ENCODE peak calls at places on chromosome 9, in eight cellular contexts. Z, G, Q, S, C, D, P and M are unnamed samples.

GRCh38 chr9:110933350-110934001 is 104.8 kb downstream of the LPAR1 start:
- DNase-seq in G (no peak), C (peak; percentile 25), Z (no peak), S (no peak), P (no peak), D (no peak), Q (no peak), M (no peak)

GRCh38 chr9:21579743-21580142 is 97.6 kb upstream of the IFNE start:
- DNase-seq in Z (no peak), C (no peak), S (no peak), D (no peak), Q (no peak), G (no peak), P (no peak), M (no peak)

GRCh38 chr9:33799928-33800689 is 4.7 kb downstream of the PRSS3 start:
- DNase-seq in C (no peak), G (no peak), S (no peak), D (no peak), Z (no peak), Q (no peak), P (no peak), M (peak; percentile 36)

GRCh38 chr9:762217-762616 is 79.3 kb upstream of the DMRT1 start:
- DNase-seq in C (no peak), Q (peak; percentile 27), G (no peak), D (no peak), Z (no peak), S (peak; percentile 49), P (no peak), M (no peak)

GRCh38 chr9:6113312-6113711 is 97.9 kb upstream of the RANBP6 start:
- DNase-seq in C (no peak), Q (no peak), Z (no peak), S (no peak), G (no peak), P (no peak), D (no peak), M (peak; percentile 34)

GRCh38 chr9:76624381-76625048 is 139.7 kb upstream of the PCA3 start:
- DNase-seq in Q (no peak), D (no peak), S (no peak), Z (no peak), C (peak; percentile 25), P (no peak), G (no peak), M (no peak)

GRCh38 chr9:107870927-107871720 is 381.6 kb upstream of the KLF4 start:
- DNase-seq in C (no peak), P (no peak), D (no peak), G (no peak), Q (no peak), Z (no peak), S (no peak), M (no peak)

GRCh38 chr9:14424323-14424722 is 110.4 kb upstream of the NFIB start:
- DNase-seq in D (no peak), Q (no peak), P (no peak), Z (no peak), S (no peak), G (no peak), C (no peak), M (no peak)

GRCh38 chr9:107239474-107239873 is 43.6 kb upstream of the RAD23B start:
- DNase-seq in C (no peak), S (no peak), Z (no peak), P (peak; percentile 72), Q (no peak), D (peak; percentile 46), G (peak; percentile 54), M (peak; percentile 65)

GRCh38 chr9:125785187-125785840 is 38.1 kb downstream of the PBX3 start:
- DNase-seq in S (no peak), Z (no peak), Q (no peak), D (peak; percentile 10), C (no peak), P (no peak), G (no peak), M (peak; percentile 59)

GRCh38 chr9:14419302-14419937 is 105.5 kb upstream of the NFIB start:
- DNase-seq in C (no peak), D (no peak), Z (no peak), P (no peak), Q (no peak), S (no peak), G (no peak), M (no peak)

GRCh38 chr9:110214090-110214489 is 6.1 kb upstream of the C9orf152 start:
- DNase-seq in C (no peak), D (no peak), Z (no peak), S (no peak), Q (no peak), P (no peak), G (no peak), M (peak; percentile 44)

GRCh38 chr9:8287501-8287900 is 487.9 kb upstream of the DMAC1 start:
- DNase-seq in G (no peak), S (no peak), Z (no peak), P (no peak), D (no peak), C (no peak), Q (no peak), M (no peak)

GRCh38 chr9:90805006-90805993 is 3.7 kb downstream of the SYK start:
- DNase-seq in C (no peak), S (no peak), G (no peak), Z (no peak), D (no peak), Q (no peak), P (no peak), M (no peak)

GRCh38 chr9:1273859-1274258 is 223.7 kb downstream of the DMRT2 start:
- DNase-seq in D (no peak), G (no peak), Z (no peak), C (no peak), P (no peak), Q (no peak), S (no peak), M (peak; percentile 59)

GRCh38 chr9:33447404-33448158 is at the start of gene AQP3:
- DNase-seq in P (peak; percentile 47), G (peak; percentile 72), D (peak; percentile 45), Z (peak; percentile 67), Q (peak; percentile 80), C (peak; percentile 65), S (peak; percentile 71), M (no peak)

DNA sequence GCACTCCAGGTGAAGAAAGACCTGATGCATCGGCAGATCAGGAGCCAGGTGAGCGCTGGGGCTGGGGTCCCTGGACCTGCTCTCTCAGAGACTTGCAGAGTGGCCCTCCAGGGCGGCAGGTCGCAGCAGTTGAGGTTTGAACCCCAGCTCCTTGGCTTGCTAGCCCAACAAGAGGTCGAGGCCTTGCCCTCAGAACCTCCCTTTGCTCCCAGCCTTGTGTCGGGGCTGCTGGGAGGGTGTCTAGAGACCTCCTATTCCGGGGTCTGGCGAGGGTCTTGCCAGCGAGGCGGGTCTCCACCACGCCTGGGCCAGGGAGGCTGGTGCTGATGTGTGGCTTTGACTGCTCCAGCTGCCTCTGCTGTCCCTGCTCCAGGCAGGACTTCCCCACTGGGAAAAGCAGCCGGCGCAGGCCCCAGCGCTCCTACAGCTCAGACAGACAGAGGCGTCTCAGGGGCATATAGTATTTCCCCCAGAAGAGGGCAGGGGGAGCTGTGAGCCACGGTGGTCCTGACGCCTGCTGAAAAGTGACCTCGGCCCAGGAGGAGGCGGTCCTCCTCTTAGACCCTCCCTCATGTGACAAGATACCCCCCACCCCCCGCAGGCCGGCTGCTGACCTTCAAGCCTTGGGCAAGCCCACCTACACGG is 38.3 kb downstream of the LRSAM1 start:
- DNase-seq in S (no peak), D (no peak), Q (no peak), C (no peak), Z (no peak), P (no peak), G (no peak), M (no peak)
- TF ChIP-seq CTCF in S (no peak), D (peak; percentile 5), Q (no peak), C (no peak), Z (no peak), P (no peak), G (no peak), M (no peak)

GRCh38 chr9:113150670-113151591 is at the start of gene SLC31A2:
- DNase-seq in Q (peak; percentile 94), C (peak; percentile 91), S (peak; percentile 90), G (peak; percentile 90), D (peak; percentile 83), P (peak; percentile 92), Z (peak; percentile 69), M (peak; percentile 80)
- TF ChIP-seq CTCF in Q (no peak), C (peak; percentile 61), S (peak; percentile 62), G (peak; percentile 56), D (peak; percentile 16), P (peak; percentile 64), Z (peak; percentile 61), M (peak; percentile 26)

GRCh38 chr9:15512889-15513288 is 2.1 kb upstream of the PSIP1 start:
- DNase-seq in S (no peak), Z (no peak), C (no peak), G (peak; percentile 13), P (no peak), D (no peak), Q (no peak), M (no peak)
- TF ChIP-seq CTCF in S (no peak), Z (no peak), C (no peak), G (no peak), P (no peak), D (no peak), Q (no peak), M (no peak)

GRCh38 chr9:35758475-35759050 is 4.5 kb upstream of the MSMP start:
- DNase-seq in Z (no peak), G (no peak), S (no peak), D (peak; percentile 86), C (no peak), Q (no peak), P (no peak), M (peak; percentile 30)

GRCh38 chr9:35757527-35758275 is 3.6 kb upstream of the MSMP start:
- DNase-seq in D (peak; percentile 11), P (peak; percentile 45), S (no peak), Q (no peak), Z (no peak), G (no peak), C (peak; percentile 41), M (no peak)

GRCh38 chr9:35755071-35755470 is 995 bp upstream of the MSMP start:
- DNase-seq in G (no peak), Z (no peak), Q (no peak), C (no peak), P (no peak), S (no peak), D (no peak), M (no peak)

GRCh38 chr9:35756275-35756742 is 2.2 kb upstream of the MSMP start:
- DNase-seq in Q (peak; percentile 87), P (no peak), G (peak; percentile 79), C (no peak), Z (peak; percentile 73), S (peak; percentile 66), D (peak; percentile 32), M (peak; percentile 18)

DNA sequence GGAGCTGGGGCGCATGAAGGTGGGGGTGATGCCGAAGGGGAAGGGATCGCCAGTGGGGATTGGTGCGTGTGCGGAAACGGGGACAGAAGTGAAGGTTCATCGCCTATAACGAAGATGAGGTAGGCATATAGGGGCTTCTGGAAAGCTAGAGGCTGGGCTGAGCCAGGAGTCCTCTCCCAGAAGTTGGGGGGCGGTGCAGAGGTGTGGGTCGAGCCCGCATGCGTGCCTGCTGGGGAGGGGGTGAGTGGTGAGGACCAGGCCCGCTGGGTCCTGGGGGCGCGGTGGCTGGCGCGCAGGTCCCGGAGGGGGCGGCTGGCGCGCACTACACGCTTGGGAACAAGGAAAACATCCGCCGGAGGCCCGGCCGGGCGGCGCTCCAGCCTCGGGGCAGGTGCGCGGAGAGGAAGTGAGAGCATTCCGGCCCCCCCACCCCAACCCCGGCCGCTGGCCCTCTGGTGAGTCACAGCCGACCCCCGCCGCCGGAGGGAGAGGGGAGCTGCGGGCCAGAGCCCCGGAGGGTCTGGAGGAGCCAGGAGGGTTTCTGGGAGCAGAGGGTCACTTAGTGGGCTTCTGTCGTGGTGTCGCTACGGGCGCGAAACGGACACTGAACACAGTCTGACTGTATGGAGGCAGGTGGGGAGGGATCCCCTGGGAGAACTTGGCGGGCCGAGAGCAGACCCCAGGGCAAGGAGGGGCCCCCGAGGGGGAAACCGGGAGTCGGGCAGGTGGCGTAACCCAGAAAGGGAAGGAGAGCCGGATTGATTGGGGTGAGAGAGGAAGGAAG is 2.9 kb upstream of the MSMP start:
- DNase-seq in G (peak; percentile 86), P (no peak), S (peak; percentile 73), Z (peak; percentile 24), C (peak; percentile 78), D (peak; percentile 22), Q (peak; percentile 83), M (no peak)
- TF ChIP-seq CTCF in G (peak; percentile 35), P (peak; percentile 49), S (no peak), Z (no peak), C (no peak), D (no peak), Q (peak; percentile 3), M (no peak)